ENCODE peak calls at places on chromosomes 11 and 22, in six cellular contexts. V is left ventricle myocardium inferior, Y is colonic mucosa, R is thoracic aorta, I is heart left ventricle, W is cardiac muscle cell. J is an unnamed sample.

GRCh38 chr11:67027943-67028542 is 5.1 kb downstream of the SYT12 start:
- DNase-seq in V (no peak), Y (no peak), R (no peak), I (no peak), W (no peak), J (no peak)

GRCh38 chr11:74282421-74282820 is 29.0 kb downstream of the P4HA3 start:
- DNase-seq in V (no peak), Y (no peak), R (no peak), I (no peak), W (no peak), J (no peak)

GRCh38 chr22:19871023-19871844 is 16.6 kb upstream of the GNB1L start:
- DNase-seq in V (no peak), Y (peak; percentile 15), R (no peak), I (no peak), W (no peak), J (no peak)

GRCh38 chr22:25572708-25573161 is 8.3 kb downstream of the GRK3 start:
- DNase-seq in V (no peak), Y (no peak), R (no peak), I (no peak), W (no peak), J (no peak)

GRCh38 chr11:208917-209260 is 1.4 kb downstream of the RIC8A start:
- DNase-seq in V (no peak), Y (no peak), R (no peak), I (peak; percentile 63), W (no peak), J (no peak)

GRCh38 chr11:12086271-12087074 is 23.9 kb upstream of the MICAL2 start:
- DNase-seq in V (peak; percentile 70), Y (peak; percentile 52), R (peak; percentile 65), I (peak; percentile 82), W (peak; percentile 88), J (peak; percentile 90)

GRCh38 chr22:24133187-24133965 is 47.9 kb upstream of the SUSD2 start:
- DNase-seq in V (peak; percentile 25), Y (no peak), R (no peak), I (no peak), W (peak; percentile 18), J (no peak)

GRCh38 chr11:118427707-118428106 is 8.6 kb upstream of the KMT2A start:
- DNase-seq in V (no peak), Y (no peak), R (no peak), I (no peak), W (no peak), J (no peak)

GRCh38 chr11:128686745-128687177 is 7.1 kb upstream of the FLI1 start:
- DNase-seq in V (peak; percentile 55), Y (no peak), R (no peak), I (peak; percentile 64), W (peak; percentile 73), J (no peak)

GRCh38 chr22:27406389-27406861 is 395.1 kb downstream of the MN1 start:
- DNase-seq in V (no peak), Y (no peak), R (no peak), I (no peak), W (no peak), J (no peak)

GRCh38 chr11:126968915-126969314 is 31.7 kb downstream of the KIRREL3 start:
- DNase-seq in V (no peak), Y (no peak), R (no peak), I (no peak), W (no peak), J (no peak)

GRCh38 chr11:90845126-90845525 is 622.3 kb upstream of the CHORDC1 start:
- DNase-seq in V (no peak), Y (no peak), R (no peak), I (no peak), W (no peak), J (no peak)

GRCh38 chr11:46906596-46906995 is 11.8 kb downstream of the LRP4 start:
- DNase-seq in V (no peak), Y (no peak), R (no peak), I (no peak), W (no peak), J (no peak)

GRCh38 chr22:37157516-37158289 is 8.0 kb upstream of the IL2RB start:
- DNase-seq in V (no peak), Y (no peak), R (no peak), I (no peak), W (peak; percentile 16), J (no peak)

GRCh38 chr11:35135222-35135621 is 3.7 kb upstream of the CD44 start:
- DNase-seq in V (no peak), Y (no peak), R (no peak), I (no peak), W (peak; percentile 88), J (no peak)

GRCh38 chr11:104928831-104929230 is 30.6 kb upstream of the CASP12 start:
- DNase-seq in V (no peak), Y (no peak), R (no peak), I (no peak), W (no peak), J (no peak)

GRCh38 chr22:45192701-45193187 is 29.0 kb downstream of the NUP50 start:
- DNase-seq in V (no peak), Y (no peak), R (no peak), I (no peak), W (no peak), J (no peak)

GRCh38 chr11:12102588-12103410 is 7.6 kb upstream of the MICAL2 start:
- DNase-seq in V (no peak), Y (no peak), R (no peak), I (no peak), W (no peak), J (no peak)

GRCh38 chr11:105937331-105937730 is 84.7 kb downstream of the MSANTD4 start:
- DNase-seq in V (no peak), Y (no peak), R (no peak), I (no peak), W (peak; percentile 21), J (no peak)

GRCh38 chr11:15801616-15802015 is 554.7 kb downstream of the SOX6 start:
- DNase-seq in V (no peak), Y (no peak), R (no peak), I (no peak), W (no peak), J (no peak)

GRCh38 chr11:91248199-91248807 is 976.3 kb upstream of the FAT3 start:
- DNase-seq in V (no peak), Y (peak; percentile 17), R (no peak), I (no peak), W (peak; percentile 57), J (no peak)

GRCh38 chr11:61814958-61815789 is 1.6 kb downstream of the FADS1 start:
- DNase-seq in V (peak; percentile 98), Y (peak; percentile 91), R (peak; percentile 79), I (peak; percentile 99), W (peak; percentile 98), J (peak; percentile 98)

GRCh38 chr11:60310407-60310998 is 16.6 kb upstream of the MS4A6E start:
- DNase-seq in V (no peak), Y (no peak), R (no peak), I (no peak), W (no peak), J (no peak)

GRCh38 chr11:1936781-1937615 is 10.1 kb upstream of the MRPL23 start:
- DNase-seq in V (peak; percentile 11), Y (no peak), R (no peak), I (no peak), W (no peak), J (no peak)

GRCh38 chr11:12192796-12193514 is 82.6 kb downstream of the MICAL2 start:
- DNase-seq in V (no peak), Y (no peak), R (no peak), I (no peak), W (no peak), J (no peak)

GRCh38 chr11:127485541-127485940 is 485.0 kb upstream of the KIRREL3 start:
- DNase-seq in V (no peak), Y (no peak), R (no peak), I (no peak), W (peak; percentile 0), J (no peak)

GRCh38 chr22:19479358-19480172 is at the start of gene CDC45:
- DNase-seq in V (peak; percentile 96), Y (peak; percentile 96), R (peak; percentile 91), I (peak; percentile 97), W (peak; percentile 99), J (peak; percentile 98)

GRCh38 chr22:47918936-47919505 is 1156.6 kb downstream of the TBC1D22A start:
- DNase-seq in V (no peak), Y (no peak), R (no peak), I (no peak), W (no peak), J (no peak)

GRCh38 chr22:19517919-19518567 is 6.2 kb downstream of the CLDN5 start:
- DNase-seq in V (no peak), Y (no peak), R (no peak), I (no peak), W (no peak), J (no peak)

GRCh38 chr11:4181780-4182721 is 87.5 kb downstream of the RRM1 start:
- DNase-seq in V (peak; percentile 49), Y (peak; percentile 57), R (no peak), I (peak; percentile 68), W (peak; percentile 64), J (peak; percentile 60)

GRCh38 chr11:109799604-109800003 is 293.6 kb upstream of the ZC3H12C start:
- DNase-seq in V (no peak), Y (no peak), R (no peak), I (no peak), W (no peak), J (no peak)
- TF ChIP-seq CTCF in V (no peak), Y (no peak), R (no peak), I (no peak), W (no peak), J (no peak)

DNA sequence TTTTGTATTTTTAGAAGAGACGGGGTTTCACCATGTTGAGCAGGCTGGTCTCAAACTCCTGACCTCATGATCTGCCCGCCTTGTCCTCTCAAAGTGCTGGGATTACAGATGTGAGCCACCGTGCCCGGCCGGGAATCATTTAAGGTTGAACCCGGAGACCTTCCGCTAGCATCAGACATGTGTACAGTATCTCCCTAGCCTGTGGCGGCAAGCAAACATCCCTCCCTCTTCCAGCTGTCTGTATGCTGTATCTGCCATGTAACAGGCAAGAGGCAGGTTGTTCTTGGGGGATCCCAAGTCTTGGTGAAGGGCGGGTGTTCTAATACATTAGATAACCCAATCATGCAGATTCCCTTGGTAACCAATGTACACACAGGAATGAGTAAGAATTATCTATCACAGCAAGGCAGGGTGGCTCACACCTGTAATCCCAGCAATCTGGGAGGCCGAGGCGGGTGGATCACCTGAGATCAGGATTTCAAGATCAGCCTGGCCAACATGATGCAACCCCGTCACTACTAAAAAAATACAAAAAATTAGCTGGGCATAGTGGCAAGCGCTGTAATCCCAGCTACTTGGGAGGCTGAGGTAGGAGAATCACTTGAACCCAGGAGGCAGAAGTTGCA is 58.1 kb upstream of the RBFOX2 start:
- DNase-seq in V (no peak), Y (no peak), R (no peak), I (no peak), W (no peak), J (no peak)
- H3K27ac ChIP-seq in V (no peak overlapping the region), Y (no peak overlapping the region), R (no peak overlapping the region), I (no peak overlapping the region), W (no peak overlapping the region), J (no peak overlapping the region)

DNA sequence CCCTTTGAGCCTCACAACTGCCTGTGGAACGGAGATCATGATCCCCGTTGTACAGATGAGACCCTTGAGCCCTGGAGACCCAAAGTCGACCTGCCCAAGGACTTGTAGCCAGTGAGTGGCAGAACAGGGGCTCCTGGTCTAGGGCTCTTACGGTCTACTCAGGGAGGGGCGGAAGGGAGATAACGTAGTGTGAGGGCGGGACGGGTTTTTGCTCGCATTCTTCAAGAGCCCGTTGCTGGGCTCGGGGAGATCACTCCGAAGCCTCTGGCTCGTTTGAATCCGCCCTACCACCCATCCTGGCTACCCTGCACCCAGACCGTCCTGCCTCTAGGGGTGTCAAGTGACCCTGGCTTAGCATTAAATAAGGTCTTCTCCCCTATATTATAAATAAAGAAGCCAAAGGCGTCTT is 637 bp downstream of the CRY2 start:
- DNase-seq in V (peak; percentile 29), Y (peak; percentile 50), R (no peak), I (peak; percentile 65), W (peak; percentile 73), J (peak; percentile 78)
- TF ChIP-seq CTCF in V (peak; percentile 34), Y (no peak), R (no peak), I (no peak), W (peak; percentile 18), J (no peak)

GRCh38 chr22:30648825-30649224 is 13.2 kb downstream of the SLC35E4 start:
- DNase-seq in V (no peak), Y (no peak), R (no peak), I (no peak), W (no peak), J (no peak)
- H3K27ac ChIP-seq in V (no peak overlapping the region), Y (no peak overlapping the region), R (no peak overlapping the region), I (no peak overlapping the region), W (no peak overlapping the region), J (no peak overlapping the region)

J was measured in right atrium auricular region.